ENCODE peak calls at places on chromosome 21, in six cellular contexts. One of them, this sample, is unnamed.
A peak's percentile ranks its signal among the peaks of the same experiment; 100 is the strongest.

GRCh38 chr21:30268608-30269197 is 14.0 kb downstream of the KRTAP24-1 start:
- DNase-seq in hippocampal formation: no peak
- DNase-seq in fibroblast of gingiva: no peak
- DNase-seq in Peyer's patch: no peak
- DNase-seq in mesendoderm: peak; percentile 77
- DNase-seq in pulmonary artery endothelial cell: no peak
- DNase-seq in this sample: no peak

GRCh38 chr21:39385299-39386145 is 36.6 kb upstream of the HMGN1 start:
- DNase-seq in hippocampal formation: peak; percentile 38
- DNase-seq in fibroblast of gingiva: peak; percentile 78
- DNase-seq in Peyer's patch: peak; percentile 43
- DNase-seq in mesendoderm: no peak
- DNase-seq in pulmonary artery endothelial cell: peak; percentile 27
- DNase-seq in this sample: peak; percentile 80

GRCh38 chr21:45856422-45856821 is 125.1 kb upstream of the COL6A1 start:
- DNase-seq in hippocampal formation: no peak
- DNase-seq in fibroblast of gingiva: no peak
- DNase-seq in Peyer's patch: no peak
- DNase-seq in mesendoderm: no peak
- DNase-seq in pulmonary artery endothelial cell: no peak
- DNase-seq in this sample: no peak

GRCh38 chr21:41825216-41825615 is 53.9 kb downstream of the PRDM15 start:
- DNase-seq in hippocampal formation: no peak
- DNase-seq in fibroblast of gingiva: no peak
- DNase-seq in Peyer's patch: no peak
- DNase-seq in mesendoderm: no peak
- DNase-seq in pulmonary artery endothelial cell: no peak
- DNase-seq in this sample: no peak

GRCh38 chr21:42440187-42440792 is 36.6 kb downstream of the UBASH3A start:
- DNase-seq in hippocampal formation: no peak
- DNase-seq in fibroblast of gingiva: no peak
- DNase-seq in Peyer's patch: no peak
- DNase-seq in mesendoderm: no peak
- DNase-seq in pulmonary artery endothelial cell: no peak
- DNase-seq in this sample: peak; percentile 9

GRCh38 chr21:17688912-17689874 is 76.5 kb upstream of the BTG3 start:
- DNase-seq in hippocampal formation: no peak
- DNase-seq in fibroblast of gingiva: no peak
- DNase-seq in Peyer's patch: no peak
- DNase-seq in mesendoderm: peak; percentile 67
- DNase-seq in pulmonary artery endothelial cell: no peak
- DNase-seq in this sample: peak; percentile 57

GRCh38 chr21:36579898-36580297 is 100.0 kb upstream of the CLDN14 start:
- DNase-seq in hippocampal formation: no peak
- DNase-seq in fibroblast of gingiva: no peak
- DNase-seq in Peyer's patch: no peak
- DNase-seq in mesendoderm: no peak
- DNase-seq in pulmonary artery endothelial cell: no peak
- DNase-seq in this sample: no peak

GRCh38 chr21:40176732-40177131 is 309.5 kb downstream of the PCP4 start:
- DNase-seq in hippocampal formation: no peak
- DNase-seq in fibroblast of gingiva: no peak
- DNase-seq in Peyer's patch: no peak
- DNase-seq in mesendoderm: no peak
- DNase-seq in pulmonary artery endothelial cell: no peak
- DNase-seq in this sample: no peak

GRCh38 chr21:46022551-46023107 is 41.1 kb downstream of the COL6A1 start:
- DNase-seq in hippocampal formation: no peak
- DNase-seq in fibroblast of gingiva: no peak
- DNase-seq in Peyer's patch: no peak
- DNase-seq in mesendoderm: peak; percentile 25
- DNase-seq in pulmonary artery endothelial cell: no peak
- DNase-seq in this sample: no peak

GRCh38 chr21:15999741-16000140 is 270.0 kb downstream of the USP25 start:
- DNase-seq in hippocampal formation: no peak
- DNase-seq in fibroblast of gingiva: no peak
- DNase-seq in Peyer's patch: no peak
- DNase-seq in mesendoderm: no peak
- DNase-seq in pulmonary artery endothelial cell: no peak
- DNase-seq in this sample: no peak

GRCh38 chr21:44428281-44428942 is 26.9 kb upstream of the LRRC3 start:
- DNase-seq in hippocampal formation: no peak
- DNase-seq in fibroblast of gingiva: no peak
- DNase-seq in Peyer's patch: no peak
- DNase-seq in mesendoderm: peak; percentile 83
- DNase-seq in pulmonary artery endothelial cell: no peak
- DNase-seq in this sample: no peak

GRCh38 chr21:26842976-26843911 is 2.0 kb downstream of the ADAMTS1 start:
- DNase-seq in hippocampal formation: peak; percentile 80
- DNase-seq in fibroblast of gingiva: peak; percentile 97
- DNase-seq in Peyer's patch: peak; percentile 25
- DNase-seq in mesendoderm: peak; percentile 92
- DNase-seq in pulmonary artery endothelial cell: peak; percentile 83
- DNase-seq in this sample: peak; percentile 90

GRCh38 chr21:38228115-38228514 is 28.7 kb upstream of the KCNJ15 start:
- DNase-seq in hippocampal formation: no peak
- DNase-seq in fibroblast of gingiva: no peak
- DNase-seq in Peyer's patch: no peak
- DNase-seq in mesendoderm: peak; percentile 73
- DNase-seq in pulmonary artery endothelial cell: no peak
- DNase-seq in this sample: no peak

GRCh38 chr21:45580181-45580575 is 37.9 kb upstream of the SLC19A1 start:
- DNase-seq in hippocampal formation: no peak
- DNase-seq in fibroblast of gingiva: no peak
- DNase-seq in Peyer's patch: no peak
- DNase-seq in mesendoderm: no peak
- DNase-seq in pulmonary artery endothelial cell: no peak
- DNase-seq in this sample: no peak

GRCh38 chr21:45405819-45406762 is 1.1 kb downstream of the COL18A1 start:
- DNase-seq in hippocampal formation: no peak
- DNase-seq in fibroblast of gingiva: no peak
- DNase-seq in Peyer's patch: no peak
- DNase-seq in mesendoderm: peak; percentile 63
- DNase-seq in pulmonary artery endothelial cell: peak; percentile 24
- DNase-seq in this sample: no peak

GRCh38 chr21:28224191-28224755 is 768.4 kb downstream of the LTN1 start:
- DNase-seq in hippocampal formation: no peak
- DNase-seq in fibroblast of gingiva: no peak
- DNase-seq in Peyer's patch: no peak
- DNase-seq in mesendoderm: no peak
- DNase-seq in pulmonary artery endothelial cell: no peak
- DNase-seq in this sample: no peak

GRCh38 chr21:29219165-29219770 is 79.5 kb upstream of the BACH1 start:
- DNase-seq in hippocampal formation: no peak
- DNase-seq in fibroblast of gingiva: peak; percentile 38
- DNase-seq in Peyer's patch: no peak
- DNase-seq in mesendoderm: no peak
- DNase-seq in pulmonary artery endothelial cell: no peak
- DNase-seq in this sample: no peak

GRCh38 chr21:45108034-45108790 is 33.8 kb downstream of the ADARB1 start:
- DNase-seq in hippocampal formation: no peak
- DNase-seq in fibroblast of gingiva: no peak
- DNase-seq in Peyer's patch: no peak
- DNase-seq in mesendoderm: no peak
- DNase-seq in pulmonary artery endothelial cell: no peak
- DNase-seq in this sample: no peak

GRCh38 chr21:42657676-42658319 is 4.4 kb downstream of the PDE9A start:
- DNase-seq in hippocampal formation: no peak
- DNase-seq in fibroblast of gingiva: no peak
- DNase-seq in Peyer's patch: no peak
- DNase-seq in mesendoderm: no peak
- DNase-seq in pulmonary artery endothelial cell: no peak
- DNase-seq in this sample: no peak

GRCh38 chr21:42784896-42785451 is 94.4 kb downstream of the WDR4 start:
- DNase-seq in hippocampal formation: no peak
- DNase-seq in fibroblast of gingiva: no peak
- DNase-seq in Peyer's patch: no peak
- DNase-seq in mesendoderm: no peak
- DNase-seq in pulmonary artery endothelial cell: no peak
- DNase-seq in this sample: no peak

GRCh38 chr21:45893166-45894106 is 88.1 kb upstream of the COL6A1 start:
- DNase-seq in hippocampal formation: no peak
- DNase-seq in fibroblast of gingiva: peak; percentile 16
- DNase-seq in Peyer's patch: no peak
- DNase-seq in mesendoderm: no peak
- DNase-seq in pulmonary artery endothelial cell: no peak
- DNase-seq in this sample: no peak

GRCh38 chr21:41501919-41502318 is 6.0 kb downstream of the TMPRSS2 start:
- DNase-seq in hippocampal formation: no peak
- DNase-seq in fibroblast of gingiva: no peak
- DNase-seq in Peyer's patch: no peak
- DNase-seq in mesendoderm: no peak
- DNase-seq in pulmonary artery endothelial cell: no peak
- DNase-seq in this sample: no peak

GRCh38 chr21:41762753-41763152 is 4.1 kb downstream of the RIPK4 start:
- DNase-seq in hippocampal formation: no peak
- DNase-seq in fibroblast of gingiva: no peak
- DNase-seq in Peyer's patch: no peak
- DNase-seq in mesendoderm: no peak
- DNase-seq in pulmonary artery endothelial cell: no peak
- DNase-seq in this sample: no peak

GRCh38 chr21:20040768-20041167 is 957.4 kb upstream of the NCAM2 start:
- DNase-seq in hippocampal formation: no peak
- DNase-seq in fibroblast of gingiva: no peak
- DNase-seq in Peyer's patch: no peak
- DNase-seq in mesendoderm: peak; percentile 30
- DNase-seq in pulmonary artery endothelial cell: no peak
- DNase-seq in this sample: peak; percentile 1

GRCh38 chr21:24941316-24942185 is 665.7 kb downstream of the MRPL39 start:
- DNase-seq in hippocampal formation: no peak
- DNase-seq in fibroblast of gingiva: no peak
- DNase-seq in Peyer's patch: no peak
- DNase-seq in mesendoderm: peak; percentile 16
- DNase-seq in pulmonary artery endothelial cell: no peak
- DNase-seq in this sample: no peak

GRCh38 chr21:44267655-44268142 is 6.0 kb upstream of the DNMT3L start:
- DNase-seq in hippocampal formation: no peak
- DNase-seq in fibroblast of gingiva: no peak
- DNase-seq in Peyer's patch: peak; percentile 53
- DNase-seq in mesendoderm: no peak
- DNase-seq in pulmonary artery endothelial cell: no peak
- DNase-seq in this sample: no peak

GRCh38 chr21:42069327-42069726 is 1.8 kb upstream of the UMODL1 start:
- DNase-seq in hippocampal formation: no peak
- DNase-seq in fibroblast of gingiva: no peak
- DNase-seq in Peyer's patch: no peak
- DNase-seq in mesendoderm: no peak
- DNase-seq in pulmonary artery endothelial cell: no peak
- DNase-seq in this sample: no peak

GRCh38 chr21:46308431-46308830 is 15.2 kb downstream of the C21orf58 start:
- DNase-seq in hippocampal formation: no peak
- DNase-seq in fibroblast of gingiva: no peak
- DNase-seq in Peyer's patch: no peak
- DNase-seq in mesendoderm: no peak
- DNase-seq in pulmonary artery endothelial cell: no peak
- DNase-seq in this sample: no peak

GRCh38 chr21:24781146-24781545 is 826.1 kb downstream of the MRPL39 start:
- DNase-seq in hippocampal formation: no peak
- DNase-seq in fibroblast of gingiva: no peak
- DNase-seq in Peyer's patch: no peak
- DNase-seq in mesendoderm: no peak
- DNase-seq in pulmonary artery endothelial cell: no peak
- DNase-seq in this sample: no peak

GRCh38 chr21:34989337-34990151 is 59.6 kb downstream of the RUNX1 start:
- DNase-seq in hippocampal formation: no peak
- DNase-seq in fibroblast of gingiva: peak; percentile 18
- DNase-seq in Peyer's patch: no peak
- DNase-seq in mesendoderm: no peak
- DNase-seq in pulmonary artery endothelial cell: no peak
- DNase-seq in this sample: no peak

GRCh38 chr21:25639167-25639921 is at the start of gene JAM2:
- DNase-seq in hippocampal formation: no peak
- DNase-seq in fibroblast of gingiva: no peak
- DNase-seq in Peyer's patch: peak; percentile 57
- DNase-seq in mesendoderm: peak; percentile 68
- DNase-seq in pulmonary artery endothelial cell: no peak
- DNase-seq in this sample: no peak

GRCh38 chr21:25862596-25862995 is 127.8 kb downstream of the GABPA start:
- DNase-seq in hippocampal formation: no peak
- DNase-seq in fibroblast of gingiva: peak; percentile 31
- DNase-seq in Peyer's patch: no peak
- DNase-seq in mesendoderm: peak; percentile 74
- DNase-seq in pulmonary artery endothelial cell: no peak
- DNase-seq in this sample: no peak

GRCh38 chr21:41425954-41426655 is at the start of gene MX1:
- DNase-seq in hippocampal formation: no peak
- DNase-seq in fibroblast of gingiva: no peak
- DNase-seq in Peyer's patch: peak; percentile 88
- DNase-seq in mesendoderm: peak; percentile 20
- DNase-seq in pulmonary artery endothelial cell: no peak
- DNase-seq in this sample: peak; percentile 20

GRCh38 chr21:42063578-42064521 is 7.3 kb upstream of the UMODL1 start:
- DNase-seq in hippocampal formation: no peak
- DNase-seq in fibroblast of gingiva: no peak
- DNase-seq in Peyer's patch: peak; percentile 81
- DNase-seq in mesendoderm: no peak
- DNase-seq in pulmonary artery endothelial cell: no peak
- DNase-seq in this sample: no peak

GRCh38 chr21:28776251-28776650 is 216.4 kb downstream of the LTN1 start:
- DNase-seq in hippocampal formation: no peak
- DNase-seq in fibroblast of gingiva: peak; percentile 46
- DNase-seq in Peyer's patch: no peak
- DNase-seq in mesendoderm: no peak
- DNase-seq in pulmonary artery endothelial cell: no peak
- DNase-seq in this sample: no peak

GRCh38 chr21:16378570-16378969 is 648.8 kb downstream of the USP25 start:
- DNase-seq in hippocampal formation: no peak
- DNase-seq in fibroblast of gingiva: no peak
- DNase-seq in Peyer's patch: no peak
- DNase-seq in mesendoderm: no peak
- DNase-seq in pulmonary artery endothelial cell: no peak
- DNase-seq in this sample: no peak